ENCODE peak calls at places on chromosomes 3 and 15, in nine cellular contexts. A is NB4; C is mucosa of descending colon; L is neural crest cell; N is nephron progenitor cell; G is CD8-positive, alpha-beta T cell; R is ovary; I is thyroid gland; M is kidney epithelial cell. W is an unnamed sample.

GRCh38 chr3:39251576-39251975 is 28.3 kb downstream of the CX3CR1 start:
- DNase-seq in R (no peak), C (no peak), L (no peak), I (no peak), N (no peak), G (no peak), M (no peak), A (no peak), W (peak; percentile 57)

GRCh38 chr3:89332311-89333159 is 225.1 kb downstream of the EPHA3 start:
- DNase-seq in L (peak; percentile 5), G (no peak), C (no peak), R (no peak), M (no peak), N (no peak), I (no peak), A (no peak), W (no peak)

GRCh38 chr3:182800508-182800907 is 7.2 kb downstream of the ATP11B start:
- DNase-seq in G (no peak), R (no peak), I (no peak), L (no peak), N (no peak), M (no peak), C (no peak), A (no peak), W (no peak)

GRCh38 chr15:96088592-96088991 is 241.9 kb upstream of the NR2F2 start:
- DNase-seq in A (no peak), N (no peak), G (no peak), R (no peak), I (no peak), M (no peak), C (no peak), L (no peak), W (no peak)

GRCh38 chr15:59741274-59741906 is 52.3 kb upstream of the BNIP2 start:
- DNase-seq in R (no peak), L (no peak), A (peak; percentile 29), G (no peak), M (no peak), N (peak; percentile 24), I (no peak), C (peak; percentile 14), W (no peak)

GRCh38 chr3:156218353-156218744 is 98.0 kb downstream of the KCNAB1 start:
- DNase-seq in M (no peak), R (no peak), C (no peak), A (no peak), I (peak; percentile 77), N (no peak), L (no peak), G (no peak), W (no peak)

GRCh38 chr3:175411405-175411804 is 552.3 kb downstream of the NAALADL2 start:
- DNase-seq in M (no peak), I (no peak), C (no peak), A (no peak), R (no peak), N (no peak), G (no peak), L (no peak), W (no peak)

GRCh38 chr15:74845581-74845980 is 2.6 kb upstream of the ULK3 start:
- DNase-seq in L (no peak), I (no peak), R (no peak), N (no peak), M (no peak), A (no peak), G (no peak), C (no peak), W (no peak)

GRCh38 chr3:11532865-11533490 is 110.7 kb downstream of the VGLL4 start:
- DNase-seq in L (no peak), N (no peak), I (peak; percentile 47), C (no peak), R (no peak), A (no peak), M (no peak), G (no peak), W (no peak)

GRCh38 chr15:71449956-71450355 is 334.7 kb downstream of the THSD4 start:
- DNase-seq in N (no peak), M (no peak), G (no peak), R (no peak), C (no peak), L (no peak), I (no peak), A (no peak), W (no peak)

DNA sequence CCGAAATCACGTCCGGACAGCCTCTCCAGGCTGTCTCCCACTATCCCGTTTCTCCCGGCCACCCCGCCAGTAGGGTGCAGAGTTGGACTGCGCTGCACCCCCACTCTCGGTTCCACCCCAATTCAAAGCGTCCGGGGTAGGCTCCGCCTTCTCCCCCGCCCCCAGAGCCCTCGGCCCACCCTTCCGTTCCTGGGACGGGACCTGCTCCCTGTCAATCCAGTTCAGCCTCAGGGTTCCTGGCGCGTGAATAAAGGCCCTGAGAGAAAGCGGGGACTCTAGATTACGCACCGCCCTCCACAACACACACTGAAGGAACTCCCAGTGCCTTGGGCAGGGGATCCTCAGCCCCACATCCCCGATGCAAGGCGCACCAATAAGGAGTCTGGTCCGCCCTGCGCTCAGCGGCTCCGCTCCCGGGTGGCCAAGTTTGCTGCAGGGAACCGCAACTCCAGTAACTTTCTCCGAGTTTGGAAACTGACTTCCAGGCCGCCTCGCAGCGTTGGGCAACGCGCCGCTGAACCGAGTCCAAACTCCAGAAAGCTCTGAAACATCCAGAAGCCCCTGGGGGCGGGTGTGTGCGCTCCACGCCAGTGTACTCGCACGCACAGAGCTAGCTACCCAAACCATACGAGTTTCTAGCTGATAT is 1.9 kb downstream of the ADAMTS9 start:
- DNase-seq in L (peak; percentile 79), R (peak; percentile 97), A (no peak), C (peak; percentile 87), N (peak; percentile 87), M (no peak), G (no peak), I (peak; percentile 96), W (peak; percentile 92)
- TF ChIP-seq CTCF in L (peak; percentile 41), R (peak; percentile 17), A (no peak), C (no peak), N (no peak), M (peak; percentile 55), G (no peak), I (peak; percentile 74), W (peak; percentile 51)

GRCh38 chr3:94525039-94525438 is 462.2 kb downstream of the NSUN3 start:
- DNase-seq in R (peak; percentile 41), I (no peak), N (peak; percentile 15), G (no peak), L (peak; percentile 21), C (no peak), A (no peak), M (no peak), W (no peak)
- TF ChIP-seq CTCF in R (no peak), I (no peak), N (peak; percentile 28), G (no peak), L (peak; percentile 64), C (no peak), A (no peak), M (peak; percentile 49), W (peak; percentile 20)

DNA sequence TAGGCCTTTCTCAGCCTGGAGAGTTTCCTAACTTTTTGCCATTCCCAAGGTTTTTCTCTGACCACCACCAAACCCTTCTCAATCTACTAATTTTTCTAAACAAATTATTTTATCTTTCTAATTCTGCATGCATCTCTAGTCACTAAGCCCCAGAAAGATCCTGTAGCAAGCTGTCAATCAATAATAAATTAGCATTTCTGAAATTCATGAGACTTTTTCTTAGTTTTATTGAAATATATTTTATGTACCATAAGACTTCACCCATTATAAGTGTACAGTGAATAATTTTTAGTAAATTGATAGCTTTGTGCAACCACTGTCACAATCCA is 22.4 kb upstream of the AP4E1 start:
- DNase-seq in G (no peak), A (no peak), M (no peak), I (no peak), C (no peak), L (no peak), R (no peak), N (no peak), W (no peak)
- TF ChIP-seq CTCF in G (no peak), A (no peak), M (no peak), I (no peak), C (no peak), L (no peak), R (no peak), N (no peak), W (no peak)

GRCh38 chr15:80996247-80996646 is 4.5 kb upstream of the TLNRD1 start:
- DNase-seq in N (no peak), I (no peak), L (no peak), R (no peak), A (peak; percentile 67), M (no peak), G (no peak), C (no peak), W (no peak)
- TF ChIP-seq CTCF in N (peak; percentile 33), I (no peak), L (peak; percentile 62), R (no peak), A (peak; percentile 60), M (peak; percentile 28), G (peak; percentile 40), C (no peak), W (peak; percentile 44)

GRCh38 chr3:165404357-165405042 is 208.3 kb upstream of the SLITRK3 start:
- DNase-seq in M (no peak), C (no peak), L (no peak), I (no peak), G (no peak), N (no peak), A (no peak), R (no peak), W (no peak)

DNA sequence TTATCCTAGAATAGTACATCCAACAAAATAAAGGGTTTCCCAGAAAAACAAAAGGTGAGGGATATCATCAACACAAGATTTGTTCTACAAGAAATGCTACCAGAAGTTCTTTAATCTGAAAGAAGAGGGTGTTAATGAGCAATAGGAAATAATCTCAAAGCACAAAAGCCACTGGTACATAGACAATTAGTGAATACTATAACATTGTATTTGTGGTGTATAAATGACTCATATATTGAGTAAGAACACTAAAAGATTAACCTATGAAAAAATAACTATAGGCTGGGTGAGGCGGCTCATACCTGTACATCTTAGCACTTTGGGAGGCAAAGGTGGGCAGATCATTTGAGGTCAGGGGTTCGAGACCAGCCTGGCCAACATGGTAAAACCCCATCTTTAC is 210.2 kb upstream of the SLITRK3 start:
- DNase-seq in N (no peak), M (no peak), I (no peak), G (no peak), A (no peak), R (no peak), L (no peak), C (no peak), W (no peak)
- TF ChIP-seq CTCF in N (no peak), M (no peak), I (no peak), G (no peak), A (no peak), R (no peak), L (no peak), C (no peak), W (no peak)

GRCh38 chr3:77815467-77815866 is 775.6 kb downstream of the ROBO2 start:
- DNase-seq in A (peak; percentile 5), N (peak; percentile 10), I (no peak), L (no peak), C (no peak), R (no peak), G (no peak), M (no peak), W (no peak)
- TF ChIP-seq CTCF in A (peak; percentile 13), N (peak; percentile 33), I (no peak), L (peak; percentile 41), C (no peak), R (no peak), G (no peak), M (peak; percentile 27), W (peak; percentile 33)